ENCODE peak calls at places on chromosomes 5 and 9, in eight cellular contexts. A is mucosa of descending colon, X is AG04449, K is PC-9, S is esophagus squamous epithelium, G is fibroblast of mammary gland, O is uterus, N is BE2C. F is an unnamed sample.

GRCh38 chr5:160667160-160667559 is 184.9 kb downstream of the ATP10B start:
- DNase-seq in O (no peak), G (no peak), A (no peak), N (no peak), X (no peak), S (no peak), K (no peak), F (no peak)

GRCh38 chr5:163943546-163943945 is 438.1 kb downstream of the MAT2B start:
- DNase-seq in X (no peak), O (no peak), S (no peak), N (no peak), K (no peak), G (no peak), A (no peak), F (no peak)

GRCh38 chr9:85716031-85716877 is 25.5 kb downstream of the AGTPBP1 start:
- DNase-seq in O (no peak), N (no peak), A (no peak), S (no peak), K (no peak), X (no peak), G (no peak), F (no peak)

GRCh38 chr9:114643906-114644305 is 13.7 kb downstream of the TEX53 start:
- DNase-seq in S (no peak), X (no peak), N (no peak), O (no peak), K (no peak), G (no peak), A (no peak), F (no peak)

GRCh38 chr5:55484531-55484930 is 50.2 kb downstream of the PLPP1 start:
- DNase-seq in S (no peak), G (no peak), A (no peak), X (no peak), O (no peak), N (no peak), K (no peak), F (no peak)

GRCh38 chr9:90432951-90433350 is 209.7 kb downstream of the DIRAS2 start:
- DNase-seq in K (peak; percentile 18), O (no peak), N (no peak), X (no peak), G (no peak), S (no peak), A (no peak), F (no peak)

GRCh38 chr9:79686381-79687130 is 114.8 kb downstream of the TLE4 start:
- DNase-seq in X (peak; percentile 81), K (no peak), N (no peak), G (peak; percentile 93), S (no peak), O (peak; percentile 23), A (no peak), F (no peak)

GRCh38 chr5:139443766-139444473 is 4.6 kb upstream of the DNAJC18 start:
- DNase-seq in A (no peak), S (no peak), O (no peak), G (peak; percentile 85), K (no peak), N (no peak), X (no peak), F (no peak)

GRCh38 chr9:33453999-33454660 is 6.7 kb upstream of the AQP3 start:
- DNase-seq in N (no peak), X (no peak), K (no peak), O (no peak), A (no peak), G (no peak), S (no peak), F (no peak)

GRCh38 chr5:148820778-148821395 is 5.5 kb upstream of the ADRB2 start:
- DNase-seq in S (no peak), O (no peak), G (peak; percentile 56), A (no peak), X (no peak), N (peak; percentile 47), K (no peak), F (no peak)

GRCh38 chr9:77903666-77904248 is 127.9 kb downstream of the GNAQ start:
- DNase-seq in X (no peak), A (no peak), N (no peak), S (no peak), G (no peak), O (no peak), K (peak; percentile 33), F (no peak)

GRCh38 chr5:94385767-94386166 is 232.6 kb downstream of the KIAA0825 start:
- DNase-seq in N (no peak), A (no peak), G (no peak), X (no peak), K (no peak), S (no peak), O (no peak), F (no peak)

GRCh38 chr5:78753093-78753531 is 104.5 kb upstream of the LHFPL2 start:
- DNase-seq in G (peak; percentile 60), N (no peak), S (no peak), X (peak; percentile 85), K (no peak), O (no peak), A (no peak), F (no peak)

GRCh38 chr5:122870219-122870856 is 24.9 kb downstream of the SNX24 start:
- DNase-seq in O (no peak), A (no peak), K (no peak), S (no peak), X (no peak), G (peak; percentile 71), N (no peak), F (no peak)

GRCh38 chr5:73118331-73119011 is 1.9 kb upstream of the TMEM171 start:
- DNase-seq in A (peak; percentile 62), K (no peak), O (no peak), X (no peak), N (no peak), S (no peak), G (no peak), F (no peak)

GRCh38 chr9:76704601-76705204 is 59.5 kb upstream of the PCA3 start:
- DNase-seq in K (peak; percentile 25), S (no peak), X (peak; percentile 86), N (peak; percentile 33), O (no peak), A (no peak), G (peak; percentile 94), F (no peak)

GRCh38 chr5:4079881-4080280 is 484.2 kb downstream of the IRX1 start:
- DNase-seq in X (no peak), N (no peak), K (no peak), G (no peak), A (no peak), O (no peak), S (no peak), F (no peak)
- TF ChIP-seq CTCF in X (no peak), N (no peak), K (no peak), G (no peak), A (no peak), O (no peak), S (no peak), F (no peak)

GRCh38 chr5:60959156-60959555 is 14.2 kb downstream of the NDUFAF2 start:
- DNase-seq in S (no peak), K (no peak), X (no peak), N (no peak), G (peak; percentile 49), O (no peak), A (no peak), F (no peak)
- TF ChIP-seq CTCF in S (no peak), K (peak; percentile 73), X (no peak), N (peak; percentile 7), G (peak; percentile 19), O (peak; percentile 14), A (no peak), F (no peak)

DNA sequence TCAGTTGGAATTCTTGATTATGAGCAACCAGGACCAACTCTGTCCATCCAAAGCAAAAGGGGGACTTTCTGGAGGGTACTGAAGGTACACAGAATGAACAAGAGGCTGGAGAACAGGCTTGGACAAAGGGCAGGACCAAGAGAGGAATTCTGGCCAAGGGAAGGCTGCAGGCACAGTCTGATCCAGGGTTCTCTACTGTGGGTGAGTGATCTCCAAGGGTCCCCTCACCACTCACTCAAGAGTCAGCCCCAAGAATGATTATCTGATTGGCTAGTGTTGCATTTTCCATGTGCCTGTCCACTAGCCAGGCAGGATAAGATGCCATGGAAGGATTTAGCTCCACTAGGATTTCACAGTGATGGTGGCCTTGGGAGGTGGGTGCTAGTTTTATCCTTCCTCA is 11.6 kb upstream of the PHF19 start:
- DNase-seq in N (no peak), G (no peak), K (no peak), X (no peak), O (no peak), A (no peak), S (no peak), F (no peak)
- TF ChIP-seq CTCF in N (no peak), G (no peak), K (no peak), X (no peak), O (no peak), A (no peak), S (no peak), F (no peak)

GRCh38 chr9:73841018-73841417 is 656.1 kb upstream of the RORB start:
- DNase-seq in K (no peak), O (no peak), X (no peak), N (no peak), A (no peak), S (no peak), G (no peak), F (no peak)
- TF ChIP-seq CTCF in K (no peak), O (no peak), X (no peak), N (no peak), A (no peak), S (no peak), G (no peak), F (no peak)

GRCh38 chr5:10726179-10726912 is 34.7 kb downstream of the DAP start:
- DNase-seq in O (no peak), G (peak; percentile 42), X (no peak), K (peak; percentile 29), N (no peak), A (no peak), S (no peak), F (no peak)

GRCh38 chr5:10726913-10727517 is 34.0 kb downstream of the DAP start:
- DNase-seq in G (no peak), O (no peak), X (no peak), A (no peak), K (no peak), N (no peak), S (no peak), F (no peak)

GRCh38 chr5:10723519-10723918 is 37.5 kb downstream of the DAP start:
- DNase-seq in G (no peak), N (no peak), O (no peak), X (no peak), K (no peak), S (no peak), A (no peak), F (no peak)

GRCh38 chr5:10725636-10726035 is 35.4 kb downstream of the DAP start:
- DNase-seq in K (no peak), O (no peak), G (no peak), S (no peak), A (no peak), N (no peak), X (no peak), F (no peak)

DNA sequence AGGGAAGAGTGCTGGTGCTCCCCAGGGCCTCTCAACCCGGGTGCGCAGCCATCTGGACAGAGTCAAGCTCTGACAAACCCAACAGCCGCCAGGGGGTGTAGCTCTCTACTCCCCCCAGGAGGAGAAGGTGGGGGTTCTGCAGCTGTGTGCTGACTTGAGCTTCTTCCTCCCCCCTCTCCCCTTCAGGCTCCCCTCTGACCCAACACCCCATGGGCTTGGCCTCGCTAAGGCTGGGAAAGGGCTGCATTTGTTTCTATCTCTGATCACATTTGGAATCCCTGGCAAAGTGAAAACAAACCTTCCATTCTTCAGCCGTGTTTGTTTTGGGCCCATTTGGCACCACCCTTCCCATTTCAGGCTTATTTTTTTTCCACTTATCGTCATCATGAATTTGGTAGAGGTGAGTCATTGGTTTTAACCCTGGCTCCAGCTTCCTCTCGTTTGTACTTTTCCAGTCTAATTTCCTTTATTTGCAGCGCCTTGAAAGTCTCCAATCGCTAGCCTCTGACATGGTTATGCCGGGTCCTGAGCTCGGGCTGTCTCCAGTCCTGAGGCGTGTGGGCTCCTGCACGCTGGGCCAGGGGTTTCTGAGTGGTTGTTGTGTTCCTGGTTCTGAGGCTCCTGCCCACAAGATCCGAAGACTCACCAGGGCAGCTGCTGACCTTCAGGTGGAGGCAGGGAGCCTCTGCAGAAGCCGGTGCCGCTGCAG is 36.1 kb downstream of the DAP start:
- DNase-seq in N (no peak), O (peak; percentile 31), K (peak; percentile 86), G (peak; percentile 92), S (no peak), A (peak; percentile 37), X (no peak), F (no peak)
- TF ChIP-seq CTCF in N (peak; percentile 11), O (peak; percentile 13), K (peak; percentile 69), G (peak; percentile 56), S (peak; percentile 14), A (no peak), X (no peak), F (no peak)